ENCODE peak calls at places on chromosomes 5 and 9, in seven cellular contexts. L is fibroblast of lung; M is HCT116; K is IMR-90; S is heart right ventricle; J is CD8-positive, alpha-beta T cell; Q is Peyer's patch. F is an unnamed sample. For H3K4me1, the result is how much of the 10 kb centered on the place peaks cover.

GRCh38 chr5:35081134-35081533 is 33.4 kb upstream of the AGXT2 start:
- DNase-seq in S (no peak), M (no peak), J (no peak), K (no peak), L (no peak), Q (no peak), F (no peak)

GRCh38 chr5:150593593-150593992 is 46.9 kb upstream of the SYNPO start:
- DNase-seq in K (no peak), M (no peak), J (no peak), S (no peak), L (no peak), Q (peak), F (no peak)

GRCh38 chr5:149940941-149941644 is 3.5 kb downstream of the PDE6A start:
- DNase-seq in J (no peak), M (no peak), L (no peak), Q (no peak), S (no peak), K (no peak), F (no peak)

GRCh38 chr5:178630475-178630930 is 3.7 kb upstream of the CLK4 start:
- DNase-seq in Q (no peak), J (no peak), K (peak), S (no peak), L (peak), M (peak), F (peak)

GRCh38 chr9:7879551-7880245 is 80.1 kb upstream of the DMAC1 start:
- DNase-seq in M (no peak), Q (no peak), S (no peak), K (no peak), L (no peak), J (no peak), F (peak)

GRCh38 chr5:1298067-1298551 is 3.2 kb upstream of the TERT start:
- DNase-seq in K (no peak), Q (peak), J (no peak), M (no peak), L (no peak), S (no peak), F (no peak)

GRCh38 chr9:133706651-133707050 is 31.5 kb downstream of the SARDH start:
- DNase-seq in Q (no peak), J (no peak), M (no peak), L (peak), K (no peak), S (no peak), F (no peak)

GRCh38 chr5:40681351-40682311 is 1.9 kb downstream of the PTGER4 start:
- DNase-seq in S (no peak), L (peak), M (no peak), Q (peak), K (no peak), J (no peak), F (no peak)

GRCh38 chr5:12214631-12215030 is 310.4 kb upstream of the CTNND2 start:
- DNase-seq in M (no peak), S (no peak), Q (no peak), J (no peak), K (no peak), L (no peak), F (peak)

GRCh38 chr9:11319477-11320060 is 706.8 kb upstream of the PTPRD start:
- DNase-seq in Q (no peak), M (no peak), J (no peak), K (no peak), S (no peak), L (no peak), F (peak)

GRCh38 chr9:93304574-93305496 is 120.9 kb downstream of the WNK2 start:
- DNase-seq in L (peak), M (no peak), S (peak), Q (peak), K (peak), J (no peak), F (no peak)

GRCh38 chr9:91420471-91421021 is 3.1 kb downstream of the NFIL3 start:
- DNase-seq in K (peak), S (no peak), M (no peak), Q (no peak), L (peak), J (no peak), F (no peak)

GRCh38 chr5:35203403-35203802 is 26.9 kb downstream of the PRLR start:
- DNase-seq in M (no peak), Q (no peak), L (no peak), K (no peak), S (no peak), J (no peak), F (no peak)

GRCh38 chr5:114438471-114438870 is 76.6 kb downstream of the KCNN2 start:
- DNase-seq in L (no peak), Q (no peak), S (no peak), M (no peak), J (no peak), K (no peak), F (no peak)

GRCh38 chr5:14179446-14179845 is 36.3 kb downstream of the TRIO start:
- DNase-seq in L (no peak), M (no peak), S (no peak), K (no peak), J (no peak), Q (no peak), F (no peak)

GRCh38 chr5:124651663-124652513 is 94.6 kb downstream of the ZNF608 start:
- DNase-seq in S (peak), K (no peak), M (no peak), J (no peak), Q (peak), L (peak), F (no peak)

GRCh38 chr5:3594514-3595101 is 1.0 kb upstream of the IRX1 start:
- DNase-seq in S (no peak), K (no peak), M (no peak), L (no peak), J (no peak), Q (no peak), F (peak)

GRCh38 chr9:73153793-73154227 is 2.1 kb downstream of the ANXA1 start:
- DNase-seq in M (no peak), J (no peak), S (no peak), K (peak), L (no peak), Q (no peak), F (peak)

GRCh38 chr5:73088026-73088425 is 32.3 kb upstream of the TMEM171 start:
- DNase-seq in M (no peak), L (no peak), J (no peak), S (no peak), K (peak), Q (no peak), F (no peak)

GRCh38 chr5:37615184-37615583 is 224.7 kb downstream of the GDNF start:
- DNase-seq in M (no peak), K (peak), Q (no peak), J (no peak), L (peak), S (no peak), F (no peak)

GRCh38 chr5:140725799-140726471 is 25.7 kb downstream of the ZMAT2 start:
- DNase-seq in J (peak), L (peak), Q (no peak), K (peak), M (peak), S (peak), F (peak)

GRCh38 chr9:79325501-79325900 is 246.3 kb upstream of the TLE4 start:
- DNase-seq in L (no peak), J (no peak), K (peak), M (no peak), Q (no peak), S (no peak), F (no peak)

GRCh38 chr5:79318935-79319614 is 83.1 kb downstream of the JMY start:
- DNase-seq in J (no peak), K (peak), M (peak), L (peak), Q (no peak), S (no peak), F (peak)

GRCh38 chr5:61907995-61908394 is 398.0 kb upstream of the KIF2A start:
- DNase-seq in S (no peak), J (no peak), Q (no peak), L (no peak), M (no peak), K (no peak), F (no peak)

GRCh38 chr9:82152181-82152580 is 163.6 kb downstream of the SPATA31D1 start:
- DNase-seq in J (no peak), L (peak), K (peak), S (no peak), M (no peak), Q (no peak), F (peak)

GRCh38 chr5:138438724-138439536 is at the start of gene REEP2:
- DNase-seq in S (no peak), Q (peak), K (peak), M (no peak), L (peak), J (peak), F (no peak)

GRCh38 chr5:153496835-153497234 is 6.4 kb downstream of the GRIA1 start:
- DNase-seq in Q (no peak), K (peak), L (peak), S (peak), J (no peak), M (peak), F (peak)

GRCh38 chr5:93342563-93343061 is 238.4 kb downstream of the NR2F1-AS1 start:
- DNase-seq in L (no peak), M (no peak), Q (no peak), K (no peak), J (no peak), S (no peak), F (no peak)

GRCh38 chr5:93349613-93350012 is 231.4 kb downstream of the NR2F1-AS1 start:
- DNase-seq in Q (no peak), S (no peak), J (no peak), L (peak), M (no peak), K (peak), F (peak)

GRCh38 chr5:93343570-93343969 is 237.4 kb downstream of the NR2F1-AS1 start:
- DNase-seq in L (peak), K (peak), S (no peak), J (no peak), Q (no peak), M (no peak), F (no peak)

GRCh38 chr5:93348231-93348630 is 232.8 kb downstream of the NR2F1-AS1 start:
- DNase-seq in K (no peak), S (no peak), J (no peak), M (no peak), Q (no peak), L (no peak), F (no peak)

GRCh38 chr5:93346301-93346700 is 234.7 kb downstream of the NR2F1-AS1 start:
- DNase-seq in Q (no peak), L (no peak), M (no peak), K (peak), J (no peak), S (no peak), F (no peak)
- TF ChIP-seq CTCF in Q (no peak), L (no peak), M (no peak), K (no peak), J (no peak), S (no peak), F (no peak)

DNA sequence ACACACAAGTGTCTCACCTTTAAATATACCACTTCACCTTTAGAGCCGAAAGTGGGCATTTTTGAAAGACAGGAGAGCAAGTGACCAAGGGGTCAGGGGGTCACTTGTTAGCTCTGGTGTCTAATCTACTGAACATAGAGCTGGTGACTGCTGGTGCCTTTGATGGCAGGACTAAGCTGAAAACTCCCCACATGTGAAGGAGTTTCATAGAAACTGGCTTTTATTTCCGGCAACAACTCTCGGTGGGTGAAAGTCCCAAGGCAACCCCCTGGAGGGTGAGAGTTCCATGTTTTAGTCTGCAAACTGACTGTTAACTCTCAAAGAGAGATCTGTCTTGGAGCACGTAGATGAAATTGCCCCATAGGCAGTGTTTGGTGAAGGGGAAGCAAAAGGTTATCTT is 466.9 kb downstream of the DMRTA1 start:
- DNase-seq in Q (no peak), K (no peak), J (no peak), S (no peak), L (no peak), M (no peak), F (no peak)
- H3K4me1 ChIP-seq in Q (under half), K (under half), J (under half), S (under half), L (under half), M (under half), F (under half)

GRCh38 chr5:179867079-179867465 is 8.5 kb upstream of the MRNIP start:
- DNase-seq in J (no peak), S (no peak), M (no peak), L (no peak), Q (peak), K (no peak), F (no peak)
- TF ChIP-seq CTCF in J (no peak), S (no peak), M (no peak), L (no peak), Q (no peak), K (no peak), F (no peak)

GRCh38 chr9:114386886-114387677 is 700 bp downstream of the AKNA start:
- DNase-seq in L (peak), S (peak), Q (peak), M (no peak), K (peak), J (no peak), F (no peak)
- H3K4me1 ChIP-seq in L (under half), S (under half), Q (under half), M (under half), K (under half), J (half or more), F (under half)

GRCh38 chr9:21412109-21412508 is 3.2 kb downstream of the IFNA8 start:
- DNase-seq in J (no peak), K (no peak), S (no peak), L (no peak), Q (no peak), M (no peak), F (no peak)

GRCh38 chr9:21414220-21414940 is 5.5 kb downstream of the IFNA8 start:
- DNase-seq in S (no peak), L (no peak), J (no peak), K (no peak), M (no peak), Q (no peak), F (no peak)

GRCh38 chr9:21415492-21416267 is 6.8 kb downstream of the IFNA8 start:
- DNase-seq in K (no peak), Q (no peak), M (no peak), L (no peak), S (no peak), J (no peak), F (peak)

GRCh38 chr9:21408817-21409216 is at the start of gene IFNA8:
- DNase-seq in L (no peak), K (no peak), S (no peak), J (no peak), Q (no peak), M (no peak), F (no peak)

GRCh38 chr9:21413089-21414023 is 4.4 kb downstream of the IFNA8 start:
- DNase-seq in J (no peak), Q (no peak), L (no peak), K (no peak), S (no peak), M (no peak), F (no peak)
- TF ChIP-seq CTCF in J (no peak), Q (no peak), L (no peak), K (peak), S (no peak), M (peak), F (peak)

GRCh38 chr5:142872217-142872616 is 102.0 kb downstream of the ARHGAP26 start:
- DNase-seq in M (no peak), L (no peak), S (no peak), Q (no peak), J (no peak), K (no peak), F (no peak)
- H3K4me1 ChIP-seq in M (half or more), L (under half), S (half or more), Q (under half), J (under half), K (under half), F (under half)

GRCh38 chr9:17528859-17529258 is 50.0 kb upstream of the SH3GL2 start:
- DNase-seq in S (no peak), Q (no peak), J (no peak), K (peak), M (no peak), L (peak), F (no peak)

GRCh38 chr9:17535176-17535575 is 43.7 kb upstream of the SH3GL2 start:
- DNase-seq in M (no peak), J (no peak), Q (no peak), L (no peak), K (no peak), S (no peak), F (no peak)

GRCh38 chr9:17532461-17532860 is 46.4 kb upstream of the SH3GL2 start:
- DNase-seq in M (no peak), K (no peak), S (no peak), L (no peak), Q (no peak), J (no peak), F (no peak)

GRCh38 chr9:17536027-17536426 is 42.8 kb upstream of the SH3GL2 start:
- DNase-seq in L (no peak), M (no peak), S (no peak), Q (no peak), J (no peak), K (no peak), F (peak)

GRCh38 chr9:17531642-17532254 is 47.1 kb upstream of the SH3GL2 start:
- DNase-seq in K (peak), L (peak), S (no peak), J (no peak), M (peak), Q (no peak), F (no peak)
- TF ChIP-seq CTCF in K (peak), L (peak), S (peak), J (no peak), M (peak), Q (peak), F (peak)

GRCh38 chr5:131534995-131535394 is 100.0 kb downstream of the RAPGEF6 start:
- DNase-seq in K (peak), M (no peak), J (no peak), Q (no peak), S (no peak), L (peak), F (no peak)

GRCh38 chr5:131528682-131529081 is 106.3 kb downstream of the RAPGEF6 start:
- DNase-seq in J (no peak), K (no peak), S (no peak), L (no peak), M (no peak), Q (no peak), F (no peak)

GRCh38 chr5:131532016-131532640 is 102.9 kb downstream of the RAPGEF6 start:
- DNase-seq in J (no peak), S (no peak), K (no peak), M (no peak), Q (no peak), L (no peak), F (no peak)

GRCh38 chr5:131533844-131534243 is 101.2 kb downstream of the RAPGEF6 start:
- DNase-seq in Q (no peak), S (no peak), L (no peak), K (no peak), J (no peak), M (no peak), F (no peak)

GRCh38 chr5:131530706-131531331 is 104.2 kb downstream of the RAPGEF6 start:
- DNase-seq in K (peak), Q (no peak), S (no peak), M (no peak), J (no peak), L (no peak), F (no peak)
- H3K4me1 ChIP-seq in K (under half), Q (under half), S (under half), M (under half), J (half or more), L (under half), F (under half)